ENCODE peak calls at places on chromosomes 16 and 17, in nine cellular contexts. O is T-helper 2 cell; Y is NCI-H1417; X is DMS153; G is foreskin melanocyte; A is mucosa of descending colon; S is fibroblast of lung; N is head of caudate nucleus; V is stimulated activated CD8-positive, alpha-beta memory T cell treated with anti-CD3 and anti-CD28 coated beads, Interleukin-4, amount 100 ng/mL, for 48 hours. T is an unnamed sample.

GRCh38 chr17:75047398-75048098 is 523 bp downstream of the KCTD2 start:
- DNase-seq in V (peak), A (peak), O (no peak), X (no peak), Y (no peak), S (no peak), N (peak), G (no peak), T (peak)

GRCh38 chr16:57265850-57266530 is 18.5 kb downstream of the PLLP start:
- DNase-seq in A (peak), O (no peak), Y (peak), S (no peak), G (no peak), X (no peak), V (no peak), N (peak), T (peak)

GRCh38 chr16:79972053-79972704 is 371.6 kb upstream of the MAF start:
- DNase-seq in V (no peak), X (no peak), Y (no peak), A (no peak), S (no peak), N (no peak), G (no peak), O (no peak), T (no peak)

GRCh38 chr17:66476014-66476413 is 173.6 kb downstream of the PRKCA start:
- DNase-seq in S (no peak), X (no peak), G (no peak), V (peak), Y (no peak), A (no peak), N (no peak), O (no peak), T (no peak)

GRCh38 chr16:48947371-48947713 is 334.3 kb downstream of the CBLN1 start:
- DNase-seq in X (no peak), Y (no peak), S (no peak), G (no peak), O (no peak), A (no peak), N (no peak), V (no peak), T (no peak)

GRCh38 chr17:74283371-74283673 is 9.3 kb downstream of the DNAI2 start:
- DNase-seq in Y (no peak), S (no peak), X (no peak), A (no peak), O (no peak), N (no peak), G (no peak), V (peak), T (no peak)

GRCh38 chr17:14301279-14301760 is 439 bp downstream of the HS3ST3B1 start:
- DNase-seq in X (no peak), G (no peak), S (no peak), A (no peak), Y (peak), O (peak), N (no peak), V (peak), T (no peak)

GRCh38 chr17:6823011-6823442 is 8.5 kb downstream of the TEKT1 start:
- DNase-seq in A (no peak), G (no peak), X (no peak), Y (no peak), N (no peak), S (peak), O (no peak), V (no peak), T (no peak)

GRCh38 chr17:66570353-66571195 is 264.3 kb upstream of the CACNG5 start:
- DNase-seq in G (peak), V (no peak), A (no peak), O (no peak), Y (no peak), N (peak), X (no peak), S (no peak), T (no peak)

GRCh38 chr16:25141648-25142047 is 30.1 kb downstream of the LCMT1 start:
- DNase-seq in O (no peak), Y (no peak), N (no peak), V (no peak), A (no peak), X (no peak), G (no peak), S (peak), T (no peak)

GRCh38 chr17:43334744-43335400 is 63.9 kb upstream of the ARL4D start:
- DNase-seq in O (no peak), A (no peak), V (no peak), X (no peak), S (no peak), Y (no peak), G (no peak), N (no peak), T (no peak)

GRCh38 chr16:15874745-15875314 is 13.6 kb downstream of the CEP20 start:
- DNase-seq in A (peak), G (peak), S (peak), O (no peak), V (no peak), Y (peak), X (peak), N (peak), T (peak)

GRCh38 chr16:64152010-64152767 is 969.7 kb downstream of the CDH11 start:
- DNase-seq in O (no peak), S (no peak), Y (no peak), V (no peak), N (no peak), A (no peak), G (peak), X (no peak), T (no peak)

GRCh38 chr17:79681628-79682261 is 49.0 kb upstream of the ENPP7 start:
- DNase-seq in G (no peak), V (no peak), A (no peak), N (no peak), X (no peak), Y (no peak), S (no peak), O (no peak), T (no peak)

GRCh38 chr17:42581744-42582270 is 4.3 kb upstream of the PSMC3IP start:
- DNase-seq in X (no peak), N (no peak), S (no peak), V (no peak), Y (no peak), O (no peak), G (no peak), A (no peak), T (no peak)

GRCh38 chr16:84144301-84144858 is 597 bp downstream of the HSDL1 start:
- DNase-seq in Y (no peak), O (peak), S (peak), X (no peak), N (peak), V (peak), A (peak), G (peak), T (peak)

GRCh38 chr16:25390761-25391160 is 133.1 kb upstream of the ZKSCAN2 start:
- DNase-seq in Y (no peak), X (no peak), O (no peak), A (no peak), G (no peak), S (no peak), N (no peak), V (no peak), T (no peak)

GRCh38 chr17:45018514-45019176 is 32.8 kb downstream of the DCAKD start:
- DNase-seq in G (no peak), A (peak), O (no peak), N (no peak), S (peak), Y (no peak), X (no peak), V (peak), T (no peak)

GRCh38 chr17:41617136-41617535 is 4.6 kb upstream of the KRT16 start:
- DNase-seq in V (no peak), X (no peak), S (no peak), G (no peak), N (no peak), O (no peak), Y (no peak), A (no peak), T (no peak)

GRCh38 chr16:10839271-10839661 is 20.7 kb upstream of the TVP23A start:
- DNase-seq in A (no peak), X (no peak), N (no peak), S (no peak), Y (no peak), O (no peak), G (no peak), V (no peak), T (no peak)

GRCh38 chr17:2391597-2392251 is 9.1 kb downstream of the MNT start:
- DNase-seq in N (no peak), X (no peak), O (no peak), A (no peak), S (no peak), Y (no peak), V (no peak), G (no peak), T (no peak)

GRCh38 chr17:40922239-40922638 is 15.2 kb downstream of the KRT23 start:
- DNase-seq in S (peak), X (peak), N (peak), O (no peak), A (no peak), Y (no peak), V (no peak), G (peak), T (peak)

GRCh38 chr17:8189041-8189710 is 804 bp downstream of the BORCS6 start:
- DNase-seq in Y (no peak), X (no peak), O (peak), A (peak), S (peak), G (no peak), N (no peak), V (peak), T (no peak)

GRCh38 chr16:31701734-31702133 is 171.9 kb upstream of the ZNF267 start:
- DNase-seq in X (no peak), S (no peak), O (no peak), N (no peak), G (no peak), A (no peak), Y (no peak), V (no peak), T (no peak)

GRCh38 chr17:68457168-68457538 is at the start of gene WIPI1:
- DNase-seq in X (no peak), N (peak), A (peak), V (no peak), G (no peak), S (no peak), Y (no peak), O (no peak), T (no peak)

GRCh38 chr17:28536532-28537218 is 15.7 kb downstream of the UNC119 start:
- DNase-seq in A (peak), O (no peak), V (no peak), Y (no peak), N (no peak), S (no peak), G (no peak), X (no peak), T (no peak)

GRCh38 chr16:62755938-62756337 is 719.7 kb upstream of the CDH8 start:
- DNase-seq in O (no peak), V (no peak), G (no peak), S (no peak), Y (no peak), A (no peak), N (no peak), X (no peak), T (no peak)

GRCh38 chr16:58497935-58498334 is 2.0 kb upstream of the NDRG4 start:
- DNase-seq in X (no peak), S (no peak), Y (no peak), G (no peak), O (no peak), V (no peak), A (no peak), N (no peak), T (no peak)

GRCh38 chr16:73546351-73546845 is 498.5 kb upstream of the ZFHX3 start:
- DNase-seq in X (peak), Y (no peak), S (peak), N (no peak), V (no peak), O (no peak), G (no peak), A (no peak), T (no peak)

T was measured in globus pallidus.